ENCODE peak calls at places on chromosomes 12 and 14, in eight cellular contexts. G, K, U, D, N, S, M and Q are unnamed samples.

GRCh38 chr14:30375280-30375892 is 183.6 kb upstream of the G2E3 start:
- DNase-seq in U (peak), D (peak), K (peak), G (no peak), M (peak), S (peak), N (peak), Q (peak)

GRCh38 chr12:99137124-99137845 is 492.2 kb downstream of the APAF1 start:
- DNase-seq in N (no peak), U (no peak), G (no peak), K (no peak), M (no peak), S (no peak), D (no peak), Q (no peak)

GRCh38 chr12:121167232-121167820 is 34.6 kb downstream of the P2RX7 start:
- DNase-seq in D (no peak), S (no peak), K (no peak), G (no peak), N (no peak), U (no peak), M (no peak), Q (no peak)

GRCh38 chr12:67442347-67442841 is 173.2 kb downstream of the CAND1 start:
- DNase-seq in U (no peak), D (peak), M (no peak), K (no peak), S (no peak), N (no peak), G (no peak), Q (no peak)

GRCh38 chr12:57090456-57090855 is 1.5 kb downstream of the NAB2 start:
- DNase-seq in N (no peak), D (no peak), U (no peak), S (no peak), G (no peak), K (no peak), M (no peak), Q (no peak)

GRCh38 chr12:108966378-108967151 is 54.3 kb downstream of the SVOP start:
- DNase-seq in D (peak), U (no peak), K (no peak), G (no peak), S (no peak), M (no peak), N (no peak), Q (no peak)

GRCh38 chr14:85416771-85417170 is 113.2 kb upstream of the FLRT2 start:
- DNase-seq in N (no peak), K (peak), D (no peak), M (no peak), U (no peak), G (no peak), S (no peak), Q (peak)

GRCh38 chr12:40192704-40193255 is 32.0 kb upstream of the LRRK2 start:
- DNase-seq in S (no peak), D (no peak), U (no peak), K (peak), M (no peak), G (no peak), N (no peak), Q (no peak)

GRCh38 chr12:52698634-52699340 is 4.5 kb downstream of the KRT77 start:
- DNase-seq in S (no peak), U (no peak), M (no peak), N (no peak), K (no peak), D (no peak), G (no peak), Q (no peak)

GRCh38 chr14:23577710-23578392 is 739 bp downstream of the JPH4 start:
- DNase-seq in M (no peak), D (no peak), U (no peak), S (peak), N (no peak), K (peak), G (no peak), Q (no peak)

GRCh38 chr12:2064078-2064507 is 11.3 kb downstream of the CACNA1C start:
- DNase-seq in N (no peak), G (no peak), K (no peak), D (no peak), U (no peak), M (no peak), S (peak), Q (peak)

GRCh38 chr14:24179961-24180726 is 8.3 kb downstream of the REC8 start:
- DNase-seq in S (no peak), K (peak), M (no peak), G (peak), N (no peak), U (no peak), D (no peak), Q (no peak)

GRCh38 chr12:27667540-27667939 is 28.7 kb upstream of the REP15 start:
- DNase-seq in D (no peak), M (no peak), G (no peak), N (no peak), U (no peak), S (no peak), K (peak), Q (peak)

GRCh38 chr12:102421801-102422583 is 58.4 kb downstream of the IGF1 start:
- DNase-seq in N (no peak), K (peak), G (no peak), S (no peak), D (no peak), M (no peak), U (no peak), Q (peak)

GRCh38 chr12:117857632-117858274 is 111.0 kb downstream of the KSR2 start:
- DNase-seq in U (peak), D (no peak), S (peak), M (peak), N (peak), K (peak), G (no peak), Q (peak)

GRCh38 chr12:3658327-3659163 is 94.4 kb downstream of the CRACR2A start:
- DNase-seq in D (no peak), G (no peak), M (no peak), U (no peak), K (peak), S (peak), N (peak), Q (no peak)

GRCh38 chr14:93276031-93276716 is 56.7 kb downstream of the BTBD7 start:
- DNase-seq in N (no peak), D (no peak), U (no peak), K (no peak), S (no peak), G (no peak), M (no peak), Q (no peak)

GRCh38 chr14:72855913-72856312 is 38.0 kb downstream of the DPF3 start:
- DNase-seq in S (no peak), M (no peak), D (no peak), U (no peak), N (no peak), G (peak), K (peak), Q (no peak)

GRCh38 chr14:64878775-64879634 is 702 bp downstream of the SPTB start:
- DNase-seq in G (no peak), N (no peak), U (no peak), S (peak), M (no peak), K (no peak), D (no peak), Q (peak)

GRCh38 chr12:27539191-27539631 is 15.2 kb downstream of the PPFIBP1 start:
- DNase-seq in M (no peak), G (no peak), K (no peak), N (no peak), S (no peak), D (no peak), U (no peak), Q (no peak)

GRCh38 chr14:105864651-105865265 is 338.4 kb downstream of the TMEM121 start:
- DNase-seq in U (peak), S (peak), M (no peak), N (no peak), D (no peak), G (no peak), K (no peak), Q (no peak)

GRCh38 chr12:3216726-3217682 is 139.8 kb downstream of the TSPAN9 start:
- DNase-seq in K (peak), G (no peak), D (no peak), N (no peak), S (no peak), M (no peak), U (no peak), Q (no peak)

GRCh38 chr12:5203274-5203673 is 159.6 kb downstream of the KCNA5 start:
- DNase-seq in M (no peak), U (no peak), K (no peak), S (no peak), D (no peak), N (peak), G (no peak), Q (no peak)

GRCh38 chr12:115835445-115835844 is 442.0 kb downstream of the MED13L start:
- DNase-seq in N (no peak), K (no peak), D (no peak), U (no peak), M (no peak), G (no peak), S (no peak), Q (no peak)